ENCODE peak calls at places on chromosomes 12 and 14, in four cellular contexts. S is K562, X is H1, O is GM12878. U is an unnamed sample. For H3K4me1, the result is how much of the 10 kb centered on the place peaks cover.

GRCh38 chr14:50954811-50955372 is 10.6 kb upstream of the PYGL start:
- DNase-seq in O (no peak), X (no peak), S (peak), U (peak)

GRCh38 chr12:7031306-7031705 is 13.0 kb upstream of the LPCAT3 start:
- DNase-seq in O (no peak), X (no peak), S (no peak), U (no peak)

GRCh38 chr12:81128930-81129554 is 51.2 kb downstream of the ACSS3 start:
- DNase-seq in S (peak), O (peak), X (no peak), U (peak)

GRCh38 chr12:47954467-47955045 is 8.8 kb upstream of the TMEM106C start:
- DNase-seq in O (no peak), X (no peak), S (no peak), U (no peak)

GRCh38 chr12:64665506-64665905 is 55.2 kb downstream of the RASSF3 start:
- DNase-seq in S (no peak), X (no peak), O (peak), U (no peak)

GRCh38 chr14:81400202-81400678 is at the start of gene STON2:
- DNase-seq in O (no peak), X (no peak), S (peak), U (no peak)

GRCh38 chr14:74569826-74570591 is 42.0 kb downstream of the LTBP2 start:
- DNase-seq in O (no peak), X (no peak), S (no peak), U (no peak)

GRCh38 chr12:80469681-80470080 is 25.6 kb downstream of the PTPRQ start:
- DNase-seq in S (no peak), O (no peak), X (no peak), U (no peak)

GRCh38 chr12:113201187-113202177 is 16.0 kb downstream of the RITA1 start:
- DNase-seq in X (no peak), O (no peak), S (no peak), U (no peak)

GRCh38 chr12:15522574-15523187 is 200.4 kb downstream of the PTPRO start:
- DNase-seq in S (no peak), X (no peak), O (no peak), U (peak)

GRCh38 chr14:55303646-55304277 is 32.5 kb downstream of the FBXO34 start:
- DNase-seq in X (no peak), O (no peak), S (no peak), U (no peak)

GRCh38 chr12:26563555-26563954 is 269.4 kb downstream of the ITPR2 start:
- DNase-seq in X (no peak), S (no peak), O (no peak), U (no peak)

GRCh38 chr12:124564232-124564958 is 3.0 kb downstream of the NCOR2 start:
- DNase-seq in X (no peak), S (peak), O (no peak), U (no peak)

GRCh38 chr12:128675576-128675975 is 148.2 kb downstream of the SLC15A4 start:
- DNase-seq in S (no peak), X (no peak), O (no peak), U (no peak)

GRCh38 chr14:103123634-103124500 is 606 bp downstream of the TNFAIP2 start:
- DNase-seq in S (peak), X (no peak), O (no peak), U (no peak)

GRCh38 chr12:123519151-123520001 is 14.1 kb downstream of the RILPL1 start:
- DNase-seq in X (no peak), O (no peak), S (no peak), U (no peak)

GRCh38 chr12:122085006-122085405 is 6.5 kb downstream of the MLXIP start:
- DNase-seq in O (no peak), X (no peak), S (no peak), U (no peak)

GRCh38 chr12:27821259-27821973 is 41.4 kb upstream of the MANSC4 start:
- DNase-seq in O (peak), X (peak), S (peak), U (peak)

GRCh38 chr12:43736921-43737440 is 21.6 kb downstream of the PUS7L start:
- DNase-seq in O (no peak), S (no peak), X (no peak), U (no peak)

GRCh38 chr12:24977711-24978110 is 28.8 kb upstream of the BCAT1 start:
- DNase-seq in O (no peak), X (no peak), S (no peak), U (no peak)

GRCh38 chr12:66197413-66198055 is 8.5 kb downstream of the IRAK3 start:
- DNase-seq in O (no peak), S (no peak), X (no peak), U (no peak)

GRCh38 chr14:106844608-106845285 is 1318.4 kb downstream of the TMEM121 start:
- DNase-seq in S (peak), X (no peak), O (no peak), U (peak)

GRCh38 chr12:131035268-131035681 is 81.6 kb downstream of the ADGRD1 start:
- DNase-seq in X (no peak), O (no peak), S (no peak), U (no peak)

GRCh38 chr14:36518586-36519430 is 1.2 kb downstream of the NKX2-1 start:
- DNase-seq in S (no peak), O (no peak), X (no peak), U (peak)

GRCh38 chr12:87575906-87576305 is 453.3 kb downstream of the C12orf50 start:
- DNase-seq in S (no peak), O (no peak), X (no peak), U (no peak)

GRCh38 chr14:32068708-32069107 is 8.4 kb upstream of the ARHGAP5 start:
- DNase-seq in S (no peak), X (no peak), O (no peak), U (no peak)

GRCh38 chr14:47186491-47186890 is 488.9 kb downstream of the MDGA2 start:
- DNase-seq in O (no peak), X (no peak), S (no peak), U (no peak)

GRCh38 chr12:27999521-27999920 is 27.0 kb upstream of the PTHLH start:
- DNase-seq in X (no peak), S (no peak), O (no peak), U (no peak)

GRCh38 chr12:9943244-9943643 is 11.1 kb upstream of the CLEC2A start:
- DNase-seq in X (no peak), O (no peak), S (no peak), U (no peak)

GRCh38 chr14:20144820-20145219 is 6.2 kb downstream of the OR4N5 start:
- DNase-seq in S (no peak), O (no peak), X (no peak), U (no peak)

GRCh38 chr14:20138520-20138919 is at the start of gene OR4N5:
- DNase-seq in O (no peak), X (no peak), S (no peak), U (no peak)

GRCh38 chr14:20143911-20144310 is 5.3 kb downstream of the OR4N5 start:
- DNase-seq in S (no peak), X (no peak), O (no peak), U (no peak)
- TF ChIP-seq TAF1 in S (no peak), X (no peak), O (no peak), U (no peak)

DNA sequence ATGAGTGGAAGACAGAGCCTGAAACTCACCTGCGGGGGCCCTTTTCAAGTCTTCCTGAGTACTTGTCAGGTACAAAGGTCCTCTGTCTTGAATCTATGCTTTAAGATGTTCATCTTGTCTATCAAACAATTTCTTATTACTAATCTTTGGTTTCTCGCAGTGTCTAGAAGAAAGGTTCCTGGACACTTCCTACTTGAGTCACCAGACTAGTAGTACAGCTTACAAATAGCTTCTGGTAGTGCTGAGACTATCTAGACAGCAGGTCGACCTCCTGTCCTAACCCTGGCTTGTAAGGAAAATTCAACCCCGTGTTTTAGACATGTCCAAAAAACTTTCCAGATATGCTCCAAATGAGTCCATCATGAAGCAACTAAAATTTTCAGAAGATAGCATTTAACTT is 11.2 kb upstream of the ARID2 start:
- DNase-seq in O (no peak), S (no peak), X (no peak), U (no peak)
- H3K4me1 ChIP-seq in O (under half), S (under half), X (under half), U (under half)

DNA sequence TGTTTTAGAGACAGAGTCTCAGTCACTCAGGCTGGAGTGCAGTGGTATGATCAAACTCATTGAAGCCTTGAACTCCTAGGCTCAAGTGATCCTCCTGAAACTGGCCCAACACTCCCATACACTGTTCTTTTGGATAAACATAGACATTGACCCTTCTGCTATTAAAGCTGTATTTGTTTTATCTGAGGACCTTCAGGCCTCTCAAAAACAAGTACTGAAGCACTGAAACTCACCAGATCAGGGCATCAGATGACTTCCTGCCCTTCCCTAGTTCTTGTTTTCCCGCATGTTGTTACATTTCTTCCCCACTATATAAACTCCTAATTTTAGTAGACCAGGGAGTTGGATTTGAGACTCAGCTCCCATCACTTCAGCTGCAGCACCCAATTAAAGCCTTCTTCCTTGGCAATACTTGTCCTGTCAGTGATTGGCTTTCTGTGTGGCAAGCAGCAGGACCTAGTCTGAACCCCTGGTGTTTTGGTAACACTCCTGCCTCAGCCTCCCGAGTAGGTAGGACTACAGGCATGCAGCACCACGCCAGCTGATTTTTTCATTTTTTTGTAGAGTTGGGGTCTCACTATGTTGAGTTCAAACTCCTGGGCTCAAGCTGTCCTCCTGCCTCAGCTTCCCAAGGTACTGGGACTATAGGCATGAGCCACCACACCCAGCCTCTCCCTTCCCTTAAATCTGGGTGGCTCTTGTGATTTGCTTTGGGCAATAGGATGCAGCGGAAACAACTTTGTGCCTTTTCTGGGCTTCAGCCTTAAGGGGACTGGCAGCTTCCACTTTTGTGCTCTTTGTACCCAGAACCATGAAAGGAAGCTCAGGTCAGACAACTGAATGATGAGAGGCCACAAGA is 12.5 kb upstream of the IFT81 start:
- DNase-seq in S (no peak), X (no peak), O (no peak), U (no peak)
- TF ChIP-seq NRF1 in S (no peak), X (no peak), O (no peak), U (no peak)

DNA sequence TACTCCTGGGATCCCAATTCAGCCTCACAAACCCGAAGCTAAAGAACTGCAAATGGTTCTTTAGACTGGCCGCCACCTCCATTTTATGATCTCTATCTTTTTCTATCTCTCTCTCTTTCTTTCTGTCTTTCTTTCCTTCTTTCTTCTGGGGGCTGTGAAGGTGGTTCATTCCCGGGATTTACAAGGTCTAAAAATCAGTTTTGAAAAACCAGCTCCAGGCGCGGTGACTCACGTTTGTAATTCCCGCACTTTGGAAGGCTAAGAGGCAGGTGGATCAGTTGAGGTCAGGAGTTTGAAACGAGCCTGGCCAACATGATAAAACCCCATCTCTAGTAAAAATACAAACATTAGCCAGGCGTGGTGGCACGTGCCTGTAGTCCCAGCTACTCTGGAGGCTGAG is 67.2 kb upstream of the VASH1 start:
- DNase-seq in S (no peak), O (no peak), X (no peak), U (no peak)
- TF ChIP-seq TAF1 in S (no peak), O (no peak), X (no peak), U (no peak)

GRCh38 chr14:91010153-91010533 is 50.3 kb downstream of the RPS6KA5 start:
- DNase-seq in O (no peak), S (no peak), X (no peak), U (no peak)

GRCh38 chr14:91008759-91009409 is 51.6 kb downstream of the RPS6KA5 start:
- DNase-seq in X (no peak), S (no peak), O (no peak), U (no peak)

GRCh38 chr14:91009501-91010152 is 50.8 kb downstream of the RPS6KA5 start:
- DNase-seq in O (peak), S (no peak), X (no peak), U (no peak)

GRCh38 chr14:91015435-91015834 is 45.0 kb downstream of the RPS6KA5 start:
- DNase-seq in S (no peak), O (no peak), X (no peak), U (no peak)

DNA sequence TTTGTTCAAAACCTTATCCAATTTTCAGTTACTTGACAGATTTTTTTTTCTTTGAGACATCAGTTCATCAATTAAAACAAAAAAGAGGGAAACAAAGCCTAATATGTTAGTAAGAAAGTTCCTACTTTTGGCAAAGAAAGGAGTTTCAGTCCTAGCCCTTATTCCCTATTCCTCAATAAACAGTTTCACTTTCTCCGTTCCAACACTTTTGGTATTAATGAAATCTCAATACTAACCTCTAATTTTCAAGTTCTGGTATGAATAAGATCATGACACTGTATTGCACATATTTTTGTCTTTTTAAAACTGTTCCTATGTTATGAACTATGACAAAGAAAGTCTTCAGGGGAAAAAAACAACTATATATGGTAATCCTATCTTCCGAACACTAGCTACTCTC is 48.4 kb downstream of the RPS6KA5 start:
- DNase-seq in O (no peak), S (no peak), X (no peak), U (no peak)
- H3K4me1 ChIP-seq in O (under half), S (under half), X (under half), U (under half)

GRCh38 chr12:52085682-52086180 is 6.2 kb downstream of the SMIM41 start:
- DNase-seq in S (no peak), X (no peak), O (no peak), U (peak)
- TF ChIP-seq NRF1 in S (no peak), X (no peak), O (no peak), U (no peak)

GRCh38 chr14:61563162-61563511 is 132.2 kb upstream of the HIF1A start:
- DNase-seq in X (no peak), S (no peak), O (no peak), U (no peak)
- TF ChIP-seq TAF1 in X (no peak), S (no peak), O (no peak), U (no peak)

GRCh38 chr14:93042968-93043940 is 72.5 kb downstream of the ITPK1 start:
- DNase-seq in X (no peak), O (no peak), S (no peak), U (peak)
- H3K4me1 ChIP-seq in X (under half), O (under half), S (under half), U (under half)

GRCh38 chr14:60249321-60250251 is 565 bp downstream of the PPM1A start:
- DNase-seq in X (no peak), S (peak), O (no peak), U (peak)
- TF ChIP-seq NRF1 in X (no peak), S (no peak), O (no peak), U (no peak)

U was measured in SK-N-SH.